ENCODE peak calls at places on chromosome 10, in four cellular contexts. One of them, this sample, is unnamed.

GRCh38 chr10:61900829-61901783 is at the start of gene ARID5B:
- DNase-seq in trophoblast cell: peak; percentile 20
- DNase-seq in MCF 10A: peak; percentile 80
- DNase-seq in stomach: peak; percentile 68
- DNase-seq in this sample: peak; percentile 74

GRCh38 chr10:86285136-86285790 is 81.3 kb downstream of the GRID1 start:
- DNase-seq in stomach: peak; percentile 20
- DNase-seq in MCF 10A: no peak
- DNase-seq in trophoblast cell: no peak
- DNase-seq in this sample: peak; percentile 79

GRCh38 chr10:102254426-102254825 is 9.1 kb downstream of the GBF1 start:
- DNase-seq in MCF 10A: no peak
- DNase-seq in stomach: no peak
- DNase-seq in trophoblast cell: no peak
- DNase-seq in this sample: no peak

GRCh38 chr10:34641913-34642558 is 173.1 kb downstream of the PARD3 start:
- DNase-seq in stomach: no peak
- DNase-seq in trophoblast cell: no peak
- DNase-seq in MCF 10A: no peak
- DNase-seq in this sample: no peak

GRCh38 chr10:3852147-3852904 is 67.3 kb upstream of the KLF6 start:
- DNase-seq in stomach: peak; percentile 93
- DNase-seq in trophoblast cell: peak; percentile 95
- DNase-seq in MCF 10A: peak; percentile 94
- DNase-seq in this sample: peak; percentile 12

GRCh38 chr10:52879181-52879607 is 106.6 kb upstream of the MBL2 start:
- DNase-seq in trophoblast cell: no peak
- DNase-seq in MCF 10A: no peak
- DNase-seq in stomach: no peak
- DNase-seq in this sample: no peak

GRCh38 chr10:118994321-118994720 is 35.2 kb upstream of the NANOS1 start:
- DNase-seq in trophoblast cell: no peak
- DNase-seq in MCF 10A: no peak
- DNase-seq in stomach: no peak
- DNase-seq in this sample: no peak

GRCh38 chr10:49183596-49184542 is 4.3 kb downstream of the TMEM273 start:
- DNase-seq in MCF 10A: no peak
- DNase-seq in trophoblast cell: no peak
- DNase-seq in stomach: peak; percentile 18
- DNase-seq in this sample: no peak

GRCh38 chr10:95655571-95656290 is 780 bp downstream of the ALDH18A1 start:
- DNase-seq in stomach: no peak
- DNase-seq in trophoblast cell: peak; percentile 40
- DNase-seq in MCF 10A: peak; percentile 21
- DNase-seq in this sample: no peak

GRCh38 chr10:116113721-116114501 is 159.1 kb downstream of the GFRA1 start:
- DNase-seq in MCF 10A: peak; percentile 42
- DNase-seq in trophoblast cell: peak; percentile 22
- DNase-seq in stomach: no peak
- DNase-seq in this sample: no peak

GRCh38 chr10:70763567-70763966 is 21.6 kb downstream of the TBATA start:
- DNase-seq in MCF 10A: no peak
- DNase-seq in trophoblast cell: no peak
- DNase-seq in stomach: no peak
- DNase-seq in this sample: no peak

GRCh38 chr10:133329401-133330202 is 7.1 kb downstream of the CALY start:
- DNase-seq in MCF 10A: peak; percentile 84
- DNase-seq in stomach: peak; percentile 91
- DNase-seq in trophoblast cell: peak; percentile 92
- DNase-seq in this sample: peak; percentile 80

GRCh38 chr10:132580157-132580556 is 42.6 kb downstream of the INPP5A start:
- DNase-seq in stomach: no peak
- DNase-seq in MCF 10A: no peak
- DNase-seq in trophoblast cell: no peak
- DNase-seq in this sample: no peak

GRCh38 chr10:87054373-87055295 is 34.5 kb downstream of the FAM25A start:
- DNase-seq in stomach: no peak
- DNase-seq in trophoblast cell: peak; percentile 74
- DNase-seq in MCF 10A: no peak
- DNase-seq in this sample: no peak